ENCODE peak calls at places on chromosomes 6 and 20, in four cellular contexts. One of them, this sample, is unnamed.

GRCh38 chr20:33415948-33416347 is 14.6 kb upstream of the CDK5RAP1 start:
- DNase-seq in left lung: no peak
- DNase-seq in HL-60: peak
- DNase-seq in HT1080: peak
- DNase-seq in this sample: peak

GRCh38 chr6:136112262-136112661 is 137.8 kb downstream of the MTFR2 start:
- DNase-seq in left lung: no peak
- DNase-seq in HL-60: no peak
- DNase-seq in HT1080: no peak
- DNase-seq in this sample: no peak

GRCh38 chr20:46803446-46804020 is 91.1 kb upstream of the EYA2 start:
- DNase-seq in left lung: no peak
- DNase-seq in HL-60: peak
- DNase-seq in HT1080: no peak
- DNase-seq in this sample: no peak

GRCh38 chr6:125102901-125103300 is 50.7 kb upstream of the TPD52L1 start:
- DNase-seq in left lung: no peak
- DNase-seq in HL-60: no peak
- DNase-seq in HT1080: peak
- DNase-seq in this sample: peak

GRCh38 chr6:31690231-31691077 is 9.6 kb upstream of the LY6G5C start:
- DNase-seq in left lung: no peak
- DNase-seq in HL-60: no peak
- DNase-seq in HT1080: no peak
- DNase-seq in this sample: peak

GRCh38 chr6:444653-445275 is 53.2 kb downstream of the IRF4 start:
- DNase-seq in left lung: no peak
- DNase-seq in HL-60: no peak
- DNase-seq in HT1080: no peak
- DNase-seq in this sample: no peak

GRCh38 chr6:131843768-131844167 is 35.9 kb downstream of the ENPP1 start:
- DNase-seq in left lung: no peak
- DNase-seq in HL-60: no peak
- DNase-seq in HT1080: no peak
- DNase-seq in this sample: no peak

GRCh38 chr6:33725222-33725621 is 13.7 kb upstream of the UQCC2 start:
- DNase-seq in left lung: no peak
- DNase-seq in HL-60: no peak
- DNase-seq in HT1080: no peak
- DNase-seq in this sample: no peak

GRCh38 chr6:4093288-4093687 is 14.4 kb upstream of the FAM217A start:
- DNase-seq in left lung: no peak
- DNase-seq in HL-60: no peak
- DNase-seq in HT1080: no peak
- DNase-seq in this sample: no peak

GRCh38 chr6:99741092-99741491 is 134.5 kb downstream of the PRDM13 start:
- DNase-seq in left lung: no peak
- DNase-seq in HL-60: no peak
- DNase-seq in HT1080: no peak
- DNase-seq in this sample: no peak

GRCh38 chr6:33410711-33411631 is at the start of gene PHF1:
- DNase-seq in left lung: peak
- DNase-seq in HL-60: no peak
- DNase-seq in HT1080: peak
- DNase-seq in this sample: peak